ENCODE peak calls at places on chromosomes 4 and X, in six cellular contexts. I is esophagus muscularis mucosa; A is cardiac muscle cell; Z is CD8-positive, alpha-beta T cell; D is breast epithelium; K is Peyer's patch. S is an unnamed sample. For H3K4me1, the result is how much of the 10 kb centered on the place peaks cover.

GRCh38 chr4:105620640-105621323 is 68.4 kb downstream of the ARHGEF38 start:
- DNase-seq in I (no peak), A (peak), K (no peak), Z (no peak), D (no peak), S (no peak)

GRCh38 chrX:68647156-68647957 is at the start of gene STARD8:
- DNase-seq in I (no peak), A (peak), Z (no peak), D (no peak), K (no peak), S (peak)

GRCh38 chrX:109687903-109688302 is 45.2 kb downstream of the ACSL4 start:
- DNase-seq in I (no peak), K (no peak), Z (no peak), A (no peak), D (no peak), S (no peak)

GRCh38 chr4:162406637-162407370 is 243.0 kb upstream of the FSTL5 start:
- DNase-seq in D (no peak), A (no peak), Z (no peak), K (no peak), I (no peak), S (no peak)

GRCh38 chrX:124240422-124240821 is 92.0 kb upstream of the TEX13D start:
- DNase-seq in Z (no peak), I (no peak), D (no peak), A (no peak), K (no peak), S (no peak)

GRCh38 chrX:134388161-134389109 is 71.5 kb upstream of the HPRT1 start:
- DNase-seq in Z (no peak), I (no peak), K (no peak), D (no peak), A (no peak), S (no peak)

GRCh38 chr4:89894654-89895652 is at the start of gene MMRN1:
- DNase-seq in D (no peak), Z (no peak), I (no peak), K (no peak), A (peak), S (no peak)

GRCh38 chr4:94528792-94529451 is 77.2 kb downstream of the PDLIM5 start:
- DNase-seq in I (no peak), Z (no peak), D (no peak), K (no peak), A (no peak), S (no peak)

GRCh38 chrX:151042852-151043251 is 59.7 kb downstream of the HMGB3 start:
- DNase-seq in A (no peak), D (no peak), I (no peak), Z (no peak), K (no peak), S (no peak)

GRCh38 chrX:70456256-70456655 is 11.6 kb downstream of the DLG3 start:
- DNase-seq in D (no peak), I (no peak), K (no peak), A (no peak), Z (no peak), S (no peak)

GRCh38 chr4:170687751-170688150 is 598.0 kb upstream of the AADAT start:
- DNase-seq in D (no peak), A (no peak), I (no peak), Z (no peak), K (no peak), S (no peak)

GRCh38 chr4:175947117-175947722 is 118.4 kb upstream of the WDR17 start:
- DNase-seq in A (peak), Z (no peak), K (no peak), I (no peak), D (no peak), S (no peak)

GRCh38 chr4:174604198-174604597 is 81.9 kb upstream of the HPGD start:
- DNase-seq in I (no peak), K (no peak), D (no peak), Z (no peak), A (peak), S (no peak)
- H3K27ac ChIP-seq in I (no peak), K (no peak), D (no peak), Z (no peak), A (no peak), S (peak)

GRCh38 chrX:37753384-37753783 is 26.5 kb upstream of the CYBB start:
- DNase-seq in D (no peak), A (no peak), I (no peak), Z (no peak), K (no peak), S (no peak)
- H3K4me1 ChIP-seq in D (under half), A (under half), I (under half), Z (under half), K (under half), S (under half)

DNA sequence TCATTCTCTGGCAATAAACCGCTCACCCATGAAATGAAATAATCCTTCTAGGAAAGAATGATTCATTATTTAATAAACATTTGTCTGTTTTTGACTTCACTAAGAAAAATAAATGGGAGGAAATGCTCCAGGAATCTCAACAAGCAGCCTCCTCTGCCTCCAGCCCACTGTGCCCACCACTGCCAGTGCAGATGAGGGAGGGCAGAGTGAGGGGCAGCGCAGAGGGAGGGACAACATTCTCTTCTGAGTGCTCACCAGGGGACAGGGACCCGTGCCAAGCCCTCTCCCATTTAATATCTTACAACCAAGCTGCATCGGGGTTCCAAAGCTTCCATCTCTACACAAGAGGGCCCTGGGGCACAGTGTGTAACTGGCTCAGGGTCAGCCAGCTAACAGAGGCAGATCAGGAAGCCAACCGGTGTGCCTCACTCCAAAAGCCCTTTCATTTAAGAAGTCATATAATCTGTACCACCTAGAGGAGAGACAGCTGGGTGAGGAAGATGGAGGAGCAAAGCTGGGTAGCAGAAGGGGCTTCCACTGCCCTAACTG is 120.4 kb downstream of the NSUN7 start:
- DNase-seq in K (no peak), A (no peak), Z (no peak), I (no peak), D (no peak), S (no peak)
- TF ChIP-seq CTCF in K (no peak), A (no peak), Z (no peak), I (no peak), D (no peak), S (no peak)

DNA sequence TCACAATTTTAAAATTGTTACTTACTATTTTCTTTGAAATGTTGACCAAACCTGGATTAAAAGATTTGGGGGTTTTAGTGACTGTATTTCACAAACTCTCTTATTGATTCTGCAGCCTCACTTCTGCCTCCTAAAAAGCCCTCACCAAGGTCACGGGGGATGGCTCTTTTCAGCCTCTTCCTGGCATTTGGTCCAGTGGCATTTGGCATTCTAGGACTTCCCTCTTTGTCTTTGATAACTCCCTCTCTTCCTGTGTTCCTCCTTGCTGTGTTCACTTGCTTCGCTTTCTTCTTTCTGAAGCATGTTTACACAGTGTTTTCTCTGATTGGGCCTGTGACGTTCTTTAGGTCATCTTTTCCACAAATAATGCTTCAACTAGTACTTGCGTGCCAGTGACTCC is 21.5 kb downstream of the PKD2 start:
- DNase-seq in Z (no peak), K (no peak), A (no peak), I (no peak), D (no peak), S (no peak)
- H3K27ac ChIP-seq in Z (no peak), K (no peak), A (no peak), I (no peak), D (peak), S (no peak)

GRCh38 chr4:39354178-39354503 is 12.0 kb downstream of the RFC1 start:
- DNase-seq in D (no peak), Z (no peak), A (no peak), I (no peak), K (no peak), S (no peak)
- H3K4me1 ChIP-seq in D (under half), Z (under half), A (under half), I (under half), K (under half), S (under half)

GRCh38 chr4:28225005-28225404 is 1364.4 kb downstream of the STIM2 start:
- DNase-seq in Z (no peak), K (no peak), A (peak), D (no peak), I (no peak), S (no peak)
- TF ChIP-seq CTCF in Z (no peak), K (no peak), A (peak), D (no peak), I (no peak), S (no peak)

GRCh38 chr4:26826721-26827120 is 33.9 kb upstream of the STIM2 start:
- DNase-seq in D (no peak), A (peak), K (peak), I (no peak), Z (no peak), S (no peak)

GRCh38 chr4:26829018-26829417 is 31.6 kb upstream of the STIM2 start:
- DNase-seq in D (no peak), A (no peak), I (no peak), Z (no peak), K (no peak), S (no peak)

GRCh38 chr4:26830701-26831100 is 29.9 kb upstream of the STIM2 start:
- DNase-seq in A (no peak), Z (no peak), I (no peak), D (no peak), K (no peak), S (no peak)

GRCh38 chr4:26830016-26830415 is 30.6 kb upstream of the STIM2 start:
- DNase-seq in Z (no peak), I (no peak), A (no peak), K (no peak), D (no peak), S (no peak)

DNA sequence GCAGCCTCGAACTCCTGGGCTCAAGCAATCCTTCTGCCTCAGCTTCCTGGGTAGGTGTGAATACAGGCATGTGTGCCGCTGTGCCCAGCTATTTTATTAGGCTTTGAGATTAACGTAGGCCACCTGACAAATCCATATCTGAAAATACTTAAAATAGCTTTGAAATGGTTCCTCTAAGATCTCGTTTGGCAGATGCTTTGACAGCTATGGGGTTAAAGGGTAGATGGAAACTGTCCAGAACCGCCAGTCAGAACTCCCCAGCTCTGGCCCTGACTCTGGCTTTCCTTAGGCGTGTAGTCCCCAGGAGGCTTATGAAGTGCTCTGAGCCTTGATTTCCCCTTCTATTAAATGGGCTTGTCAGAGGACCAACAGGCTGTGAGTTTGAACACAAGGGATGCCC is 32.8 kb upstream of the STIM2 start:
- DNase-seq in D (no peak), A (no peak), Z (no peak), I (no peak), K (no peak), S (no peak)
- H3K27ac ChIP-seq in D (no peak), A (no peak), Z (no peak), I (no peak), K (no peak), S (no peak)

DNA sequence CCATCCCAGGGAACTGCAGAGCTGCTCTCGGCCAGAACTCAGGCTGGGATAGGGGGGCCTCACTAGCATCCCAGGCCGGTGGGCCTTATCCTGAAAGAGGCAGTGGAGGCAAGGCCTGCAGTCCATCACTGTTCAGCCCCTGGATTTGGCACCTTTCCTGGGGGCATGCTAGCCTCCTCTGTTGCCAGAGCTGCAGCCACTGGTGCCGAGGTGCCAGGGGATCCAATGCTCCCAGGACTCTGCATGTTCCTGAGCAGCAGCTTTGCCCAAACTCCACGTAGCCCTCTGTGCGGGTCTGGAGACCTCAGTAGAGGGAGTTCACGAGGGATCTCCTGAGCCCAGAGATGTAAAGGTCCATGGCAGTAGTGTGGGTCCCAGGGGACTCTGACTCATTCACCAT is 551.7 kb upstream of the AMOT start:
- DNase-seq in Z (no peak), K (no peak), D (no peak), A (no peak), I (no peak), S (no peak)
- H3K4me1 ChIP-seq in Z (under half), K (under half), D (under half), A (under half), I (under half), S (under half)

S was measured in left lung.